ENCODE peak calls at places on chromosomes 6 and 20, in eight cellular contexts. One of them, this sample, is unnamed.

GRCh38 chr20:36478137-36478905 is 63.0 kb upstream of the MYL9 start:
- DNase-seq in psoas muscle: no peak
- DNase-seq in SJSA1: no peak
- DNase-seq in AG04450: no peak
- DNase-seq in HepG2: no peak
- DNase-seq in adipocyte: no peak
- DNase-seq in CD8-positive, alpha-beta T cell: no peak
- DNase-seq in cardiac muscle cell: no peak
- DNase-seq in this sample: no peak

GRCh38 chr6:114284281-114284680 is 58.5 kb downstream of the HS3ST5 start:
- DNase-seq in psoas muscle: no peak
- DNase-seq in SJSA1: no peak
- DNase-seq in AG04450: no peak
- DNase-seq in HepG2: no peak
- DNase-seq in adipocyte: peak; percentile 54
- DNase-seq in CD8-positive, alpha-beta T cell: no peak
- DNase-seq in cardiac muscle cell: peak; percentile 18
- DNase-seq in this sample: no peak

GRCh38 chr6:118263929-118264486 is 284.1 kb upstream of the PLN start:
- DNase-seq in psoas muscle: no peak
- DNase-seq in SJSA1: no peak
- DNase-seq in AG04450: no peak
- DNase-seq in HepG2: peak; percentile 30
- DNase-seq in adipocyte: peak; percentile 17
- DNase-seq in CD8-positive, alpha-beta T cell: no peak
- DNase-seq in cardiac muscle cell: peak; percentile 58
- DNase-seq in this sample: peak; percentile 56

GRCh38 chr6:41561386-41561785 is 15.2 kb downstream of the FOXP4 start:
- DNase-seq in psoas muscle: no peak
- DNase-seq in SJSA1: no peak
- DNase-seq in AG04450: no peak
- DNase-seq in HepG2: no peak
- DNase-seq in adipocyte: no peak
- DNase-seq in CD8-positive, alpha-beta T cell: no peak
- DNase-seq in cardiac muscle cell: no peak
- DNase-seq in this sample: no peak

GRCh38 chr6:132830236-132830799 is 15.9 kb downstream of the RPS12 start:
- DNase-seq in psoas muscle: no peak
- DNase-seq in SJSA1: no peak
- DNase-seq in AG04450: no peak
- DNase-seq in HepG2: peak; percentile 33
- DNase-seq in adipocyte: peak; percentile 81
- DNase-seq in CD8-positive, alpha-beta T cell: no peak
- DNase-seq in cardiac muscle cell: peak; percentile 66
- DNase-seq in this sample: no peak

GRCh38 chr20:12255571-12255970 is 337.9 kb downstream of the BTBD3 start:
- DNase-seq in psoas muscle: no peak
- DNase-seq in SJSA1: no peak
- DNase-seq in AG04450: no peak
- DNase-seq in HepG2: no peak
- DNase-seq in adipocyte: no peak
- DNase-seq in CD8-positive, alpha-beta T cell: no peak
- DNase-seq in cardiac muscle cell: peak; percentile 14
- DNase-seq in this sample: no peak

GRCh38 chr6:42165016-42165415 is 8.1 kb upstream of the GUCA1A start:
- DNase-seq in psoas muscle: no peak
- DNase-seq in SJSA1: no peak
- DNase-seq in AG04450: peak; percentile 24
- DNase-seq in HepG2: no peak
- DNase-seq in adipocyte: peak; percentile 53
- DNase-seq in CD8-positive, alpha-beta T cell: no peak
- DNase-seq in cardiac muscle cell: peak; percentile 53
- DNase-seq in this sample: no peak

GRCh38 chr6:148964467-148964866 is 217.6 kb downstream of the UST start:
- DNase-seq in psoas muscle: no peak
- DNase-seq in SJSA1: no peak
- DNase-seq in AG04450: no peak
- DNase-seq in HepG2: no peak
- DNase-seq in adipocyte: no peak
- DNase-seq in CD8-positive, alpha-beta T cell: no peak
- DNase-seq in cardiac muscle cell: no peak
- DNase-seq in this sample: peak; percentile 25

GRCh38 chr6:127176175-127176574 is 57.7 kb downstream of the RSPO3 start:
- DNase-seq in psoas muscle: no peak
- DNase-seq in SJSA1: no peak
- DNase-seq in AG04450: no peak
- DNase-seq in HepG2: no peak
- DNase-seq in adipocyte: no peak
- DNase-seq in CD8-positive, alpha-beta T cell: no peak
- DNase-seq in cardiac muscle cell: peak; percentile 45
- DNase-seq in this sample: no peak

GRCh38 chr6:223763-224162 is 68.5 kb upstream of the DUSP22 start:
- DNase-seq in psoas muscle: no peak
- DNase-seq in SJSA1: no peak
- DNase-seq in AG04450: no peak
- DNase-seq in HepG2: no peak
- DNase-seq in adipocyte: no peak
- DNase-seq in CD8-positive, alpha-beta T cell: no peak
- DNase-seq in cardiac muscle cell: no peak
- DNase-seq in this sample: no peak

GRCh38 chr20:62938105-62938888 is at the start of gene GID8:
- DNase-seq in psoas muscle: peak; percentile 76
- DNase-seq in SJSA1: no peak
- DNase-seq in AG04450: no peak
- DNase-seq in HepG2: peak; percentile 35
- DNase-seq in adipocyte: peak; percentile 80
- DNase-seq in CD8-positive, alpha-beta T cell: peak; percentile 50
- DNase-seq in cardiac muscle cell: peak; percentile 57
- DNase-seq in this sample: peak; percentile 46

GRCh38 chr6:56764081-56764566 is 121.4 kb upstream of the DST start:
- DNase-seq in psoas muscle: no peak
- DNase-seq in SJSA1: no peak
- DNase-seq in AG04450: no peak
- DNase-seq in HepG2: peak; percentile 69
- DNase-seq in adipocyte: peak; percentile 65
- DNase-seq in CD8-positive, alpha-beta T cell: no peak
- DNase-seq in cardiac muscle cell: peak; percentile 63
- DNase-seq in this sample: no peak

GRCh38 chr6:145204258-145204766 is 531.0 kb downstream of the EPM2A start:
- DNase-seq in psoas muscle: no peak
- DNase-seq in SJSA1: no peak
- DNase-seq in AG04450: no peak
- DNase-seq in HepG2: no peak
- DNase-seq in adipocyte: no peak
- DNase-seq in CD8-positive, alpha-beta T cell: no peak
- DNase-seq in cardiac muscle cell: no peak
- DNase-seq in this sample: no peak

GRCh38 chr6:158311193-158311592 is 1.1 kb upstream of the TULP4 start:
- DNase-seq in psoas muscle: no peak
- DNase-seq in SJSA1: no peak
- DNase-seq in AG04450: no peak
- DNase-seq in HepG2: no peak
- DNase-seq in adipocyte: no peak
- DNase-seq in CD8-positive, alpha-beta T cell: no peak
- DNase-seq in cardiac muscle cell: no peak
- DNase-seq in this sample: peak; percentile 74

GRCh38 chr6:41422156-41422555 is 86.7 kb downstream of the NCR2 start:
- DNase-seq in psoas muscle: no peak
- DNase-seq in SJSA1: no peak
- DNase-seq in AG04450: no peak
- DNase-seq in HepG2: no peak
- DNase-seq in adipocyte: no peak
- DNase-seq in CD8-positive, alpha-beta T cell: no peak
- DNase-seq in cardiac muscle cell: no peak
- DNase-seq in this sample: no peak

GRCh38 chr6:42978487-42978792 is 541 bp downstream of the PEX6 start:
- DNase-seq in psoas muscle: peak; percentile 83
- DNase-seq in SJSA1: peak; percentile 77
- DNase-seq in AG04450: no peak
- DNase-seq in HepG2: no peak
- DNase-seq in adipocyte: peak; percentile 57
- DNase-seq in CD8-positive, alpha-beta T cell: peak; percentile 18
- DNase-seq in cardiac muscle cell: peak; percentile 22
- DNase-seq in this sample: peak; percentile 45

GRCh38 chr6:37552267-37552666 is 52.6 kb upstream of the CCDC167 start:
- DNase-seq in psoas muscle: no peak
- DNase-seq in SJSA1: no peak
- DNase-seq in AG04450: no peak
- DNase-seq in HepG2: no peak
- DNase-seq in adipocyte: no peak
- DNase-seq in CD8-positive, alpha-beta T cell: no peak
- DNase-seq in cardiac muscle cell: no peak
- DNase-seq in this sample: no peak

GRCh38 chr6:37555040-37555781 is 55.5 kb upstream of the CCDC167 start:
- DNase-seq in psoas muscle: no peak
- DNase-seq in SJSA1: no peak
- DNase-seq in AG04450: no peak
- DNase-seq in HepG2: no peak
- DNase-seq in adipocyte: no peak
- DNase-seq in CD8-positive, alpha-beta T cell: no peak
- DNase-seq in cardiac muscle cell: no peak
- DNase-seq in this sample: no peak

GRCh38 chr6:37556884-37557644 is 57.4 kb upstream of the CCDC167 start:
- DNase-seq in psoas muscle: no peak
- DNase-seq in SJSA1: peak; percentile 86
- DNase-seq in AG04450: no peak
- DNase-seq in HepG2: no peak
- DNase-seq in adipocyte: no peak
- DNase-seq in CD8-positive, alpha-beta T cell: no peak
- DNase-seq in cardiac muscle cell: no peak
- DNase-seq in this sample: no peak

GRCh38 chr6:37551867-37552266 is 52.2 kb upstream of the CCDC167 start:
- DNase-seq in psoas muscle: no peak
- DNase-seq in SJSA1: no peak
- DNase-seq in AG04450: no peak
- DNase-seq in HepG2: no peak
- DNase-seq in adipocyte: no peak
- DNase-seq in CD8-positive, alpha-beta T cell: no peak
- DNase-seq in cardiac muscle cell: no peak
- DNase-seq in this sample: no peak

GRCh38 chr6:37554480-37554819 is 54.8 kb upstream of the CCDC167 start:
- DNase-seq in psoas muscle: no peak
- DNase-seq in SJSA1: peak; percentile 76
- DNase-seq in AG04450: no peak
- DNase-seq in HepG2: no peak
- DNase-seq in adipocyte: no peak
- DNase-seq in CD8-positive, alpha-beta T cell: no peak
- DNase-seq in cardiac muscle cell: no peak
- DNase-seq in this sample: no peak
- H3K4me3 ChIP-seq in psoas muscle: no peak overlapping the region
- H3K4me3 ChIP-seq in SJSA1: no peak overlapping the region
- H3K4me3 ChIP-seq in AG04450: no peak overlapping the region
- H3K4me3 ChIP-seq in HepG2: no peak overlapping the region
- H3K4me3 ChIP-seq in adipocyte: no peak overlapping the region
- H3K4me3 ChIP-seq in CD8-positive, alpha-beta T cell: no peak overlapping the region
- H3K4me3 ChIP-seq in cardiac muscle cell: no peak overlapping the region
- H3K4me3 ChIP-seq in this sample: no peak overlapping the region

GRCh38 chr20:17568972-17569471 is 853 bp upstream of the DSTN start:
- DNase-seq in psoas muscle: peak; percentile 86
- DNase-seq in SJSA1: peak; percentile 99
- DNase-seq in AG04450: peak; percentile 93
- DNase-seq in HepG2: peak; percentile 95
- DNase-seq in adipocyte: peak; percentile 98
- DNase-seq in CD8-positive, alpha-beta T cell: no peak
- DNase-seq in cardiac muscle cell: peak; percentile 97
- DNase-seq in this sample: peak; percentile 80
- H3K4me3 ChIP-seq in psoas muscle: peak overlapping the region; percentile 84
- H3K4me3 ChIP-seq in SJSA1: peak overlapping the region; percentile 22
- H3K4me3 ChIP-seq in AG04450: peak overlapping the region; percentile 87
- H3K4me3 ChIP-seq in HepG2: peak overlapping the region; percentile 94
- H3K4me3 ChIP-seq in adipocyte: peak overlapping the region; percentile 99
- H3K4me3 ChIP-seq in CD8-positive, alpha-beta T cell: no peak overlapping the region
- H3K4me3 ChIP-seq in cardiac muscle cell: peak overlapping the region; percentile 76
- H3K4me3 ChIP-seq in this sample: peak overlapping the region; percentile 100

GRCh38 chr6:26292709-26293108 is 72.3 kb upstream of the BTN3A2 start:
- DNase-seq in psoas muscle: no peak
- DNase-seq in SJSA1: no peak
- DNase-seq in AG04450: no peak
- DNase-seq in HepG2: no peak
- DNase-seq in adipocyte: no peak
- DNase-seq in CD8-positive, alpha-beta T cell: no peak
- DNase-seq in cardiac muscle cell: no peak
- DNase-seq in this sample: no peak

GRCh38 chr6:26296556-26296856 is 68.5 kb upstream of the BTN3A2 start:
- DNase-seq in psoas muscle: no peak
- DNase-seq in SJSA1: no peak
- DNase-seq in AG04450: no peak
- DNase-seq in HepG2: no peak
- DNase-seq in adipocyte: no peak
- DNase-seq in CD8-positive, alpha-beta T cell: no peak
- DNase-seq in cardiac muscle cell: no peak
- DNase-seq in this sample: no peak

GRCh38 chr6:26294276-26294675 is 70.7 kb upstream of the BTN3A2 start:
- DNase-seq in psoas muscle: peak; percentile 54
- DNase-seq in SJSA1: no peak
- DNase-seq in AG04450: no peak
- DNase-seq in HepG2: no peak
- DNase-seq in adipocyte: no peak
- DNase-seq in CD8-positive, alpha-beta T cell: no peak
- DNase-seq in cardiac muscle cell: no peak
- DNase-seq in this sample: no peak

GRCh38 chr6:26296857-26297648 is 67.9 kb upstream of the BTN3A2 start:
- DNase-seq in psoas muscle: peak; percentile 59
- DNase-seq in SJSA1: no peak
- DNase-seq in AG04450: no peak
- DNase-seq in HepG2: no peak
- DNase-seq in adipocyte: no peak
- DNase-seq in CD8-positive, alpha-beta T cell: no peak
- DNase-seq in cardiac muscle cell: no peak
- DNase-seq in this sample: no peak

GRCh38 chr6:26295691-26296555 is 69.1 kb upstream of the BTN3A2 start:
- DNase-seq in psoas muscle: peak; percentile 65
- DNase-seq in SJSA1: no peak
- DNase-seq in AG04450: no peak
- DNase-seq in HepG2: peak; percentile 86
- DNase-seq in adipocyte: peak; percentile 72
- DNase-seq in CD8-positive, alpha-beta T cell: no peak
- DNase-seq in cardiac muscle cell: peak; percentile 70
- DNase-seq in this sample: no peak
- H3K4me3 ChIP-seq in psoas muscle: peak overlapping the region; percentile 33
- H3K4me3 ChIP-seq in SJSA1: no peak overlapping the region
- H3K4me3 ChIP-seq in AG04450: no peak overlapping the region
- H3K4me3 ChIP-seq in HepG2: peak overlapping the region; percentile 60
- H3K4me3 ChIP-seq in adipocyte: no peak overlapping the region
- H3K4me3 ChIP-seq in CD8-positive, alpha-beta T cell: no peak overlapping the region
- H3K4me3 ChIP-seq in cardiac muscle cell: no peak overlapping the region
- H3K4me3 ChIP-seq in this sample: no peak overlapping the region

DNA sequence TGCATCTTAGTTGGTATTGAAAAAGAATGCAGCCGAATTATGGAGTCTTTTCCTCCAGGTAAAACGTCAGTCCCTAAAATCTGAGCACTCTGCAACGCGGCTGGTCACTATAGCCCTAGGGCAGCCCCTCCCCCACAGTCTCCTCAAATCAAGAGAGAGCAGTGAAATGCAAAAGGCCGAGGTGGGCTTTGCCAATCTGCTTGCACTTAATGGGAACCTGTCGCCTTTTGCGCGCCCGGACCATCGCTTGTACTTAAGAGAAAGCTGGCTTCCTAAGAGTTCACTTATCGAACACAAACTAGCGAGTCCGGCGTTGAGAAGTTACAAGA is 447 bp downstream of the MCM3 start:
- DNase-seq in psoas muscle: peak; percentile 54
- DNase-seq in SJSA1: peak; percentile 71
- DNase-seq in AG04450: no peak
- DNase-seq in HepG2: peak; percentile 67
- DNase-seq in adipocyte: no peak
- DNase-seq in CD8-positive, alpha-beta T cell: no peak
- DNase-seq in cardiac muscle cell: no peak
- DNase-seq in this sample: peak; percentile 69
- H3K4me3 ChIP-seq in psoas muscle: peak overlapping the region; percentile 76
- H3K4me3 ChIP-seq in SJSA1: peak overlapping the region; percentile 68
- H3K4me3 ChIP-seq in AG04450: peak overlapping the region; percentile 83
- H3K4me3 ChIP-seq in HepG2: peak overlapping the region; percentile 90
- H3K4me3 ChIP-seq in adipocyte: peak overlapping the region; percentile 96
- H3K4me3 ChIP-seq in CD8-positive, alpha-beta T cell: peak overlapping the region; percentile 67
- H3K4me3 ChIP-seq in cardiac muscle cell: peak overlapping the region; percentile 56
- H3K4me3 ChIP-seq in this sample: peak overlapping the region; percentile 89